ENCODE peak calls at places on chromosomes 5 and 9, in eight cellular contexts. U, F, N, Y, Q, W, T and P are unnamed samples. For H3K36me3 and H3K27me3, the result is how much of the 10 kb centered on the place peaks cover.

GRCh38 chr5:371811-372555 is 50.5 kb downstream of the AHRR start:
- DNase-seq in U (no peak), F (peak), N (no peak), Y (no peak), Q (peak), W (peak), T (no peak), P (no peak)

GRCh38 chr9:107172979-107173347 is 110.1 kb upstream of the RAD23B start:
- DNase-seq in U (no peak), F (no peak), N (no peak), Y (no peak), Q (no peak), W (no peak), T (no peak), P (no peak)

GRCh38 chr9:37925786-37926736 is 22.1 kb upstream of the SLC25A51 start:
- DNase-seq in U (no peak), F (peak), N (no peak), Y (no peak), Q (no peak), W (no peak), T (no peak), P (no peak)

GRCh38 chr9:131776473-131776872 is 36.6 kb upstream of the RAPGEF1 start:
- DNase-seq in U (peak), F (no peak), N (no peak), Y (no peak), Q (peak), W (peak), T (peak), P (no peak)

GRCh38 chr5:33105521-33105941 is 335.2 kb upstream of the TARS1 start:
- DNase-seq in U (no peak), F (no peak), N (no peak), Y (no peak), Q (no peak), W (no peak), T (no peak), P (no peak)

GRCh38 chr5:58346001-58346400 is 113.9 kb downstream of the PLK2 start:
- DNase-seq in U (no peak), F (no peak), N (no peak), Y (no peak), Q (no peak), W (no peak), T (no peak), P (no peak)

GRCh38 chr9:113164536-113165300 is 13.9 kb downstream of the SLC31A2 start:
- DNase-seq in U (no peak), F (no peak), N (peak), Y (peak), Q (no peak), W (peak), T (no peak), P (no peak)

GRCh38 chr9:95991326-95991725 is 115.8 kb downstream of the ERCC6L2 start:
- DNase-seq in U (no peak), F (no peak), N (no peak), Y (no peak), Q (no peak), W (no peak), T (no peak), P (no peak)

GRCh38 chr5:78496373-78496772 is 136.0 kb downstream of the SCAMP1 start:
- DNase-seq in U (no peak), F (no peak), N (no peak), Y (no peak), Q (peak), W (no peak), T (peak), P (no peak)

GRCh38 chr9:116842658-116843057 is 155.6 kb downstream of the TRIM32 start:
- DNase-seq in U (peak), F (no peak), N (no peak), Y (no peak), Q (no peak), W (no peak), T (no peak), P (no peak)

GRCh38 chr5:14790220-14790619 is 81.4 kb downstream of the ANKH start:
- DNase-seq in U (no peak), F (no peak), N (no peak), Y (no peak), Q (no peak), W (no peak), T (no peak), P (no peak)

GRCh38 chr9:71326360-71326759 is 204.9 kb upstream of the TRPM3 start:
- DNase-seq in U (no peak), F (no peak), N (no peak), Y (no peak), Q (no peak), W (no peak), T (no peak), P (no peak)
- H3K36me3 ChIP-seq in U (under half), F (under half), N (under half), Y (under half), Q (under half), W (under half), T (under half), P (under half)

GRCh38 chr5:133994990-133995333 is 9.8 kb downstream of the VDAC1 start:
- DNase-seq in U (no peak), F (no peak), N (no peak), Y (no peak), Q (no peak), W (no peak), T (no peak), P (no peak)

GRCh38 chr5:133995341-133995740 is 9.4 kb downstream of the VDAC1 start:
- DNase-seq in U (no peak), F (no peak), N (no peak), Y (no peak), Q (no peak), W (no peak), T (peak), P (no peak)

GRCh38 chr5:133993563-133993962 is 11.2 kb downstream of the VDAC1 start:
- DNase-seq in U (no peak), F (no peak), N (no peak), Y (no peak), Q (no peak), W (no peak), T (no peak), P (no peak)

GRCh38 chr5:133993152-133993548 is 11.6 kb downstream of the VDAC1 start:
- DNase-seq in U (no peak), F (no peak), N (no peak), Y (no peak), Q (no peak), W (no peak), T (no peak), P (no peak)

GRCh38 chr5:133994297-133994989 is 10.3 kb downstream of the VDAC1 start:
- DNase-seq in U (peak), F (no peak), N (no peak), Y (no peak), Q (no peak), W (no peak), T (no peak), P (no peak)
- H3K27me3 ChIP-seq in U (under half), F (under half), N (under half), Y (under half), Q (under half), W (under half), T (under half), P (under half)

GRCh38 chr5:61423487-61424157 is 91.6 kb downstream of the ZSWIM6 start:
- DNase-seq in U (peak), F (no peak), N (no peak), Y (no peak), Q (no peak), W (no peak), T (no peak), P (no peak)

GRCh38 chr5:61429906-61430305 is 97.8 kb downstream of the ZSWIM6 start:
- DNase-seq in U (no peak), F (no peak), N (no peak), Y (no peak), Q (no peak), W (no peak), T (no peak), P (no peak)

GRCh38 chr5:61425918-61426317 is 93.9 kb downstream of the ZSWIM6 start:
- DNase-seq in U (no peak), F (no peak), N (no peak), Y (no peak), Q (no peak), W (no peak), T (no peak), P (no peak)
- TF ChIP-seq CTCF in U (no peak), F (no peak), N (no peak), Y (no peak), Q (no peak), W (no peak), T (no peak), P (no peak)

GRCh38 chr5:74765929-74766328 is 988 bp downstream of the GFM2 start:
- DNase-seq in U (no peak), F (no peak), N (no peak), Y (no peak), Q (no peak), W (no peak), T (no peak), P (no peak)
- H3K36me3 ChIP-seq in U (under half), F (half or more), N (under half), Y (under half), Q (under half), W (under half), T (under half), P (under half)

DNA sequence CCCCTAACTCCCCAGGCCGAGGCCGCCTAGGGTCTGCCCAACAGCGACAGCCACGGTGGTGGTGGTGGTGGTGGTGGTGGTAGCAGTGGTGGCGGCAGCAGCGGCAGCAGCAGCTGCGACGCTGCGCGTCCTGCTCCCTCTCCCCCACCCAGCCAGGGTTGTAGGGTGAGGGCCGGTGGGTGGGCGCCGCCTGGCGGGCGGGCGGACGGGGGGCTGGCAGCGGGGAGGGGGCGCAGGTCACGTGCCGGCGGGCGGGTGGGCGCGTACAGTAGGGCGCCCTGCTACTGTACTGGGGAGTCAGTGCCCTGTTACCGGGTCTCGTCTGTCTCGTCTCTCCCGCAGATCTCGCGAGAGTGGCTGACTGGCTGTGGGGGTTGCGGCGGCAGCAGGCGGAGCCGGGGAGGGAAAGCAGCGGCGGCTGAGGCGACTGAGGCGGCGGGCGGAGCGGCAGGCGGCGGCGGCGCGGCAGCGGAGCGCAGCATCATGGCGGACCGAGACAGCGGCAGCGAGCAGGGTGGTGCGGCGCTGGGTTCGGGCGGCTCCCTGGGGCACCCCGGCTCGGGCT is at the start of gene PURA:
- DNase-seq in U (peak), F (peak), N (peak), Y (peak), Q (peak), W (peak), T (peak), P (peak)
- H3K27me3 ChIP-seq in U (half or more), F (under half), N (under half), Y (under half), Q (under half), W (under half), T (under half), P (under half)

GRCh38 chr5:140075371-140075770 is 32.3 kb upstream of the NRG2 start:
- DNase-seq in U (no peak), F (no peak), N (no peak), Y (no peak), Q (no peak), W (no peak), T (no peak), P (no peak)
- TF ChIP-seq CTCF in U (no peak), F (peak), N (peak), Y (no peak), Q (no peak), W (peak), T (peak), P (peak)

GRCh38 chr5:91307023-91307422 is 76.1 kb downstream of the ARRDC3 start:
- DNase-seq in U (no peak), F (no peak), N (no peak), Y (peak), Q (no peak), W (peak), T (no peak), P (no peak)

GRCh38 chr5:91305640-91306039 is 77.5 kb downstream of the ARRDC3 start:
- DNase-seq in U (no peak), F (no peak), N (no peak), Y (no peak), Q (no peak), W (no peak), T (no peak), P (no peak)

GRCh38 chr5:91302958-91303357 is 80.2 kb downstream of the ARRDC3 start:
- DNase-seq in U (peak), F (no peak), N (no peak), Y (no peak), Q (no peak), W (no peak), T (no peak), P (no peak)

GRCh38 chr5:91302335-91302734 is 80.8 kb downstream of the ARRDC3 start:
- DNase-seq in U (peak), F (no peak), N (no peak), Y (no peak), Q (no peak), W (no peak), T (no peak), P (no peak)

GRCh38 chr5:91306497-91306896 is 76.6 kb downstream of the ARRDC3 start:
- DNase-seq in U (no peak), F (no peak), N (no peak), Y (no peak), Q (no peak), W (no peak), T (no peak), P (no peak)
- H3K36me3 ChIP-seq in U (under half), F (under half), N (under half), Y (under half), Q (under half), W (under half), T (under half), P (under half)

DNA sequence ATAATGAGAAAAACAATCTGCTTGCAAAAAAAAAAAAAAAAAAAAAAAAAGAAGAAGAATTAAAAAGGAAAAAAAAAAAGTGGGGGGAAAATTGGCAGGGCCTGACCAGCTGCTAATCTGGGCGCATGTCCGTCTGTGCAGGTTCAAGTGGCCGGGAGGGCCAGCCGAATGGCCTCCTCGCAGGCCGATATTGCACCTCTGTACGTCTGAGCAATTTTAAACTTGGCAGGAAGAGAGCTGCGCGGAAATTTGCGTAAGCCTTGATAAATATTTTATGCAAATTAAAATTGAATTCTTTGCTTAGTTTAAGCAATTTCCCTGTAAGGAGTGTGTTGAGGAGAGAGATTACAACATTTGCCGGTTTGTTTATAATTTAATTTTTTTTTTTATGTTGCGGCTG is 269.6 kb upstream of the MVB12B start:
- DNase-seq in U (no peak), F (peak), N (no peak), Y (no peak), Q (no peak), W (no peak), T (no peak), P (no peak)
- H3K27me3 ChIP-seq in U (under half), F (under half), N (under half), Y (under half), Q (under half), W (half or more), T (under half), P (under half)

DNA sequence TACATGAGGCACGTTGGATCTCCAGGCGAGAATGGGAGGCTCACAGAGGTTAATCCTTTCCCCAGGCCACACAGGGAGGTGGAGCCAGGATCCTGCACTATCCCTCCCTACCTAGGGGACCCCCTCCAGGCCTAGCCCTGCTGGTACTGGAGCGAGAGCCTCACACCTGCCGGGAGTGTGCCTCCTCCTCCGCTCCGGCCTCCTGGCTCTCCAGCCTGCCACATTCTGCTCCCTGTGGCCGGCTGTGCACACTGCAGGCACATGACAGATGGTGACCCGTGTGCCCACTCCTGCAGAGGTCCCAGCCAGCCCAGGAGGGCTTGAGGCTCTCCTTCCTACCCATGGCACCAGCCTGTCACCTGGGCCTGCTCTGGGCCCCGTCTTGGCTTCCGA is 93.4 kb downstream of the RXRA start:
- DNase-seq in U (peak), F (no peak), N (no peak), Y (no peak), Q (no peak), W (no peak), T (peak), P (no peak)
- TF ChIP-seq CTCF in U (peak), F (no peak), N (no peak), Y (no peak), Q (no peak), W (peak), T (peak), P (peak)

GRCh38 chr9:121138973-121139372 is 62.7 kb downstream of the RAB14 start:
- DNase-seq in U (no peak), F (no peak), N (no peak), Y (no peak), Q (no peak), W (no peak), T (no peak), P (no peak)
- H3K36me3 ChIP-seq in U (under half), F (half or more), N (under half), Y (under half), Q (under half), W (under half), T (under half), P (under half)